ENCODE peak calls at places on chromosomes 6 and 20, in seven cellular contexts. S is heart right ventricle, N is ascending aorta, Y is OCI-LY7, J is neural progenitor cell, H is right cardiac atrium, F is SJSA1. Z is an unnamed sample.

GRCh38 chr6:144158133-144158532 is 7.8 kb downstream of the STX11 start:
- DNase-seq in S (no peak), N (no peak), Y (no peak), J (no peak), H (peak; percentile 66), F (peak; percentile 93), Z (no peak)

GRCh38 chr6:42197574-42198362 is 3.0 kb upstream of the GUCA1B start:
- DNase-seq in S (no peak), N (no peak), Y (no peak), J (no peak), H (no peak), F (peak; percentile 66), Z (no peak)

GRCh38 chr6:24205020-24205492 is 79.0 kb downstream of the NRSN1 start:
- DNase-seq in S (no peak), N (no peak), Y (peak; percentile 45), J (peak; percentile 61), H (no peak), F (peak; percentile 36), Z (no peak)

GRCh38 chr20:36645998-36646397 is at the start of gene SLA2:
- DNase-seq in S (no peak), N (no peak), Y (peak; percentile 56), J (no peak), H (no peak), F (no peak), Z (no peak)

GRCh38 chr6:163802267-163802666 is 387.7 kb downstream of the QKI start:
- DNase-seq in S (no peak), N (no peak), Y (no peak), J (no peak), H (no peak), F (no peak), Z (no peak)

GRCh38 chr6:141024526-141024925 is 1108.2 kb upstream of the GJE1 start:
- DNase-seq in S (no peak), N (no peak), Y (no peak), J (no peak), H (no peak), F (no peak), Z (no peak)

GRCh38 chr6:126359936-126360537 is 20.1 kb downstream of the CENPW start:
- DNase-seq in S (no peak), N (no peak), Y (no peak), J (no peak), H (no peak), F (no peak), Z (no peak)

GRCh38 chr20:11995750-11996567 is 78.3 kb downstream of the BTBD3 start:
- DNase-seq in S (no peak), N (no peak), Y (no peak), J (no peak), H (no peak), F (peak; percentile 44), Z (peak; percentile 59)

GRCh38 chr6:44275749-44276648 is 5.7 kb downstream of the TMEM151B start:
- DNase-seq in S (no peak), N (no peak), Y (no peak), J (peak; percentile 42), H (no peak), F (no peak), Z (no peak)

DNA sequence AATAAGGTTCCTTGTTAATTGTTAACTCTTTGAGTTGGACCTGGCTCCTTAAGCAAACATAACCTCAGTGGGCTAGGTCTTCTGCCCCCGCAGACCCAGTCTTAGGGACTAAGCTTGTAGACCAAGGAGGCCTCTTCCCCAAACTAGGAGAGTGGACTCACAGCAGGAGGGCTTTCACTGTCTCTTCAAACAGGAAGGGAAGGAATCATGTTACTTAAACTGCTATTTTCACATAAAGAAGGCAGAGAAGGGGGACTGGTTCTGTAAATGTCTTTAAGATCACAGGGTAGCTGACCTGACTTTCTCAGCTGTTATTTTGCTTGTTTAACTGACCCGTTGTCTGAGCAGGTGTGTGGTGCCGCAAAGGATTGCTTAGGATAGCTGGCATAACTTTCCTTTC is 34.9 kb upstream of the PRDM1 start:
- DNase-seq in S (no peak), N (no peak), Y (no peak), J (peak; percentile 86), H (no peak), F (no peak), Z (no peak)
- H3K27ac ChIP-seq in S (no peak overlapping the region), N (no peak overlapping the region), Y (no peak overlapping the region), J (peak overlapping the region; percentile 70), H (no peak overlapping the region), F (no peak overlapping the region), Z (no peak overlapping the region)

GRCh38 chr6:74318738-74319137 is 622.7 kb downstream of the CD109 start:
- DNase-seq in S (no peak), N (no peak), Y (no peak), J (no peak), H (no peak), F (no peak), Z (no peak)

GRCh38 chr6:74320076-74320475 is 624.1 kb downstream of the CD109 start:
- DNase-seq in S (no peak), N (no peak), Y (no peak), J (peak; percentile 8), H (no peak), F (peak; percentile 84), Z (no peak)

GRCh38 chr6:74319292-74319691 is 623.3 kb downstream of the CD109 start:
- DNase-seq in S (no peak), N (no peak), Y (no peak), J (peak; percentile 2), H (no peak), F (no peak), Z (no peak)

GRCh38 chr6:74320715-74321114 is 624.7 kb downstream of the CD109 start:
- DNase-seq in S (no peak), N (no peak), Y (no peak), J (no peak), H (no peak), F (peak; percentile 11), Z (no peak)
- H3K27ac ChIP-seq in S (no peak overlapping the region), N (no peak overlapping the region), Y (no peak overlapping the region), J (no peak overlapping the region), H (no peak overlapping the region), F (peak overlapping the region; percentile 33), Z (no peak overlapping the region)

DNA sequence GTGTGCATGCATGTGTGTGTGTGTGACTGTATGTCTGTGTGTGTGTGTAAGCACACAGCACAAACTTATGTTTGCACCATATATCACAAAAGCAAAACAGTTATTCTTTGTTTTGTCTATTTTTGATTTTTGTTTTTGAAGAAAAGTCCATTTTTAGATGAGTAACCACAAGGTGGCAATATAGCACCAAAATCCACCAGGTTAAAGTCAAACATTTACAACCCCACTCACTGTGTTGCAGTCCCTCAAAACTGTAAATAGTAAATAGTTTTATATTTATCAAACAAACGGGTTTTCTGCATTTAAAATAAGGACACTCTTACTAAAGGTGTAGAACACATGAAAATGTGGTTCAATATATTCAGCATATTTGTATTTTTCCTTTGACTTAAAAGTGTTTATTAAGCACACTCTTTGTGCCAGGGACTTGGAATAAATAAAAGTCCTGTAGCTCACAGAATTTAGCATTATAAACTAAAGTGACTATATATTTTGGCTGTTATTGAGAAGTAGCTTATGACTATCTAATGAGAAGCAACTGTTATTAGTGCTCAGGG is 118.5 kb downstream of the GFRAL start:
- DNase-seq in S (no peak), N (no peak), Y (peak; percentile 19), J (peak; percentile 43), H (no peak), F (peak; percentile 30), Z (no peak)
- H3K27ac ChIP-seq in S (no peak overlapping the region), N (no peak overlapping the region), Y (no peak overlapping the region), J (no peak overlapping the region), H (no peak overlapping the region), F (no peak overlapping the region), Z (no peak overlapping the region)

DNA sequence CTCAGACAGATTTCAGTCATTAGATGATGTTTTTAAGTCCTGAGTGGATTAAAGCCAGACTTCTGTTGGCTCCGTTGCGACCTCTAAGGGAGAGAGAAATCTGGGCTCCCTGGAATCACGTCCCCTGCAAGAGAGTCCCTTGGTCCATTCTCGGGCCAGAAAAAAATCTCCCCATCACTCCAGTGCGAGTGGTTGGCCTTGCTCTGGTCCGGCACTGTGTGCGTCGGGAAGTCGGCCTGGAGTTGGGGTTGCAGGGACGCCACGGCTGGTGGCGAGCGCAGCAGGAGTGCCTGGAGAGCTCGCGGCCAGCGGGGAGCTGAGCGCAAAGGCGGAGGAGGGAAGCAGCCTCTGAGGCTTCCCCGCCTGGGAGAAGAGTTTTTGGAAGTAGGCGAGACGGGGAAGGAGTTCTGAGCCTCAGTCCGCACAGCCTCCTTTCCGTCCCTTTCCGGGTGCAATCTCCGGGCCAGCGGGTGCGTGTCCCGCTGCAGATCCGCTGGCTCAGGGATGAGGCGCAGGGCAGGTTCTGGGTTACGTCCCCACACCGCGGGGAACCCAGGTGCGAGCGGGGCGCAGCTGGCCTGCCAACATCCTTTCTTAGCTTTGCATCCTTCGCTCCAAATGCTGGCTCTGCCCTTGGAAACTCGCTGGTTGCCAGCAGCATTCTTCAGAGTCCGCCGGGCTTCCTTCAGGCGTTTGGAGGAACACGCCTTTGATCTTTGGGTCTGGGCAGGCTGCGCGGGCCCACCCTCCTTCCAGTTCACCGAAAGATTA is 6.8 kb downstream of the TCF21 start:
- DNase-seq in S (peak; percentile 46), N (no peak), Y (no peak), J (peak; percentile 63), H (peak; percentile 87), F (no peak), Z (no peak)
- H3K27ac ChIP-seq in S (peak overlapping the region; percentile 88), N (no peak overlapping the region), Y (no peak overlapping the region), J (no peak overlapping the region), H (peak overlapping the region; percentile 38), F (no peak overlapping the region), Z (no peak overlapping the region)

GRCh38 chr6:101080597-101080996 is 199.5 kb upstream of the ASCC3 start:
- DNase-seq in S (no peak), N (no peak), Y (no peak), J (no peak), H (no peak), F (no peak), Z (no peak)
- H3K27ac ChIP-seq in S (no peak overlapping the region), N (no peak overlapping the region), Y (no peak overlapping the region), J (no peak overlapping the region), H (no peak overlapping the region), F (no peak overlapping the region), Z (no peak overlapping the region)

DNA sequence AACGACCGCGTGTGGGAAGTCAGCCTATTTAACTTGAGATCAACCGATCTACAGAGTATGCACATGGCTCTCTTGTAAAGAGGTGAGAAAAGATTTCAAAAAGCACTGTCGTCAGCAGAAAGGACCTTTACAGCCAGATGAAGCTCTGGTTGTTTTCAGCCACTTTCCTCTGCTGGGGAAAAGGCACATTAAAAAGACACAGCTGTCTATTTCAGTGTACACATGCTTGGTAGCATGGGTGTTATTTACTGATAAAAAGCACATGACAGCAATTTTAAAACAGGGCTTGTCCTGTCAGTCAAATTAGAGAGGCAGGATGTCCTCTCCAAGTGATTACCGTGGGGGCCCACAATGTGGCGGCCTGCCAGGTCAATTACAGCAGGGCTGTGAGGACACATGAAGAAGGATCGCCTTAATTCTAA is 188.9 kb downstream of the PRKN start:
- DNase-seq in S (peak; percentile 81), N (no peak), Y (no peak), J (no peak), H (peak; percentile 90), F (no peak), Z (no peak)
- H3K27ac ChIP-seq in S (peak overlapping the region; percentile 72), N (no peak overlapping the region), Y (no peak overlapping the region), J (no peak overlapping the region), H (peak overlapping the region; percentile 63), F (no peak overlapping the region), Z (no peak overlapping the region)

GRCh38 chr6:31098449-31098938 is 13.9 kb downstream of the C6orf15 start:
- DNase-seq in S (no peak), N (no peak), Y (no peak), J (no peak), H (no peak), F (no peak), Z (no peak)
- H3K27ac ChIP-seq in S (no peak overlapping the region), N (no peak overlapping the region), Y (no peak overlapping the region), J (no peak overlapping the region), H (no peak overlapping the region), F (no peak overlapping the region), Z (no peak overlapping the region)

Z was measured in substantia nigra.